ENCODE peak calls at places on chromosomes 13 and 19, in four cellular contexts. H is NCI-H526 treated with DMSO at 0.1 percent for 48 hours; O is activated T-cell treated with anti-CD3 and anti-CD28 coated beads, Interleukin-2, amount 50 U/mL, for 72 hours; I is stimulated activated CD4-positive, alpha-beta T cell treated with anti-CD3 and anti-CD28 coated beads, Interleukin-12 subunit alpha, Interleukin-12 subunit beta, amount 100 ng/mL, for 24 hours. Z is an unnamed sample.

GRCh38 chr19:20422616-20423205 is 142.9 kb downstream of the ZNF737 start:
- DNase-seq in O (no peak), I (no peak), H (no peak), Z (no peak)

GRCh38 chr13:98327326-98328314 is 150.6 kb upstream of the RNF113B start:
- DNase-seq in I (no peak), H (no peak), O (no peak), Z (no peak)

GRCh38 chr13:57326532-57326931 is 159.5 kb downstream of the PRR20E start:
- DNase-seq in H (no peak), O (no peak), I (no peak), Z (no peak)

GRCh38 chr19:3982701-3983541 is 2.3 kb downstream of the EEF2 start:
- DNase-seq in I (no peak), H (no peak), O (no peak), Z (no peak)

GRCh38 chr13:70408865-70409264 is 300.6 kb upstream of the KLHL1 start:
- DNase-seq in I (no peak), O (no peak), H (no peak), Z (no peak)

GRCh38 chr13:64546371-64546770 is 2683.8 kb downstream of the PCDH9 start:
- DNase-seq in H (no peak), O (no peak), I (no peak), Z (no peak)

GRCh38 chr19:9430444-9430843 is 4.9 kb downstream of the ZNF266 start:
- DNase-seq in I (no peak), H (no peak), O (no peak), Z (no peak)

GRCh38 chr13:27536361-27537101 is 83.8 kb downstream of the LNX2 start:
- DNase-seq in H (no peak), O (no peak), I (no peak), Z (no peak)

GRCh38 chr19:1412995-1413889 is 5.9 kb downstream of the DAZAP1 start:
- DNase-seq in I (no peak), H (no peak), O (no peak), Z (no peak)

GRCh38 chr13:48828962-48829405 is 146.7 kb upstream of the FNDC3A start:
- DNase-seq in H (peak; percentile 98), I (no peak), O (no peak), Z (no peak)

GRCh38 chr13:42696191-42696590 is 85.2 kb upstream of the FAM216B start:
- DNase-seq in I (no peak), O (no peak), H (no peak), Z (no peak)

GRCh38 chr19:801861-802496 is 4.7 kb downstream of the PTBP1 start:
- DNase-seq in O (no peak), I (no peak), H (no peak), Z (no peak)

GRCh38 chr13:74006666-74007065 is 127.5 kb downstream of the KLF12 start:
- DNase-seq in I (no peak), H (no peak), O (no peak), Z (no peak)

GRCh38 chr19:1860133-1860775 is 3.1 kb downstream of the KLF16 start:
- DNase-seq in O (peak; percentile 60), I (no peak), H (peak; percentile 13), Z (no peak)

GRCh38 chr13:99083976-99084375 is 106.1 kb upstream of the DOCK9 start:
- DNase-seq in I (no peak), O (no peak), H (no peak), Z (no peak)

GRCh38 chr19:8069116-8069973 is 16.8 kb downstream of the CCL25 start:
- DNase-seq in H (no peak), I (peak; percentile 26), O (no peak), Z (no peak)

GRCh38 chr19:34851277-34851804 is 75.4 kb upstream of the ZNF30 start:
- DNase-seq in I (no peak), H (peak; percentile 42), O (no peak), Z (no peak)

GRCh38 chr13:97223711-97224461 is 1.8 kb downstream of the MBNL2 start:
- DNase-seq in O (no peak), H (peak; percentile 82), I (no peak), Z (no peak)

GRCh38 chr19:44871809-44872208 is 19.2 kb upstream of the TOMM40 start:
- DNase-seq in O (no peak), H (no peak), I (no peak), Z (no peak)

GRCh38 chr13:73556902-73557301 is 498.1 kb downstream of the KLF5 start:
- DNase-seq in O (no peak), I (no peak), H (no peak), Z (no peak)

GRCh38 chr13:52644108-52644507 is 1.9 kb downstream of the HNRNPA1L2 start:
- DNase-seq in H (no peak), I (no peak), O (no peak), Z (no peak)

GRCh38 chr13:97275265-97275664 is 53.1 kb downstream of the MBNL2 start:
- DNase-seq in I (no peak), H (no peak), O (no peak), Z (no peak)

GRCh38 chr19:30968210-30968609 is 381.0 kb downstream of the TSHZ3 start:
- DNase-seq in H (no peak), O (no peak), I (no peak), Z (no peak)

GRCh38 chr13:86567119-86567518 is 767.9 kb upstream of the SLITRK6 start:
- DNase-seq in H (no peak), I (no peak), O (no peak), Z (no peak)

GRCh38 chr19:14775855-14776254 is 2.5 kb downstream of the ADGRE2 start:
- DNase-seq in I (no peak), O (no peak), H (no peak), Z (no peak)

GRCh38 chr19:39542198-39542597 is 2.2 kb upstream of the EID2 start:
- DNase-seq in H (no peak), O (no peak), I (no peak), Z (no peak)

GRCh38 chr19:35828694-35829301 is 16.2 kb upstream of the PRODH2 start:
- DNase-seq in O (peak; percentile 53), I (peak; percentile 46), H (no peak), Z (no peak)

GRCh38 chr13:99658266-99658991 is 157.2 kb downstream of the TM9SF2 start:
- DNase-seq in O (peak; percentile 53), H (peak; percentile 48), I (peak; percentile 38), Z (peak; percentile 30)

GRCh38 chr13:39770514-39770913 is 115.1 kb downstream of the COG6 start:
- DNase-seq in H (no peak), I (no peak), O (no peak), Z (no peak)

GRCh38 chr19:31118926-31119325 is 230.3 kb downstream of the TSHZ3 start:
- DNase-seq in I (no peak), O (no peak), H (no peak), Z (no peak)

GRCh38 chr19:56839665-56840451 is 668 bp downstream of the PEG3 start:
- DNase-seq in I (no peak), H (no peak), O (peak; percentile 6), Z (no peak)

GRCh38 chr13:80988752-80989151 is 647.8 kb upstream of the SPRY2 start:
- DNase-seq in I (no peak), H (no peak), O (no peak), Z (no peak)

GRCh38 chr19:51549533-51550324 is 18.3 kb upstream of the SIGLEC6 start:
- DNase-seq in O (no peak), H (no peak), I (no peak), Z (no peak)

GRCh38 chr13:46894534-46894906 is 2.3 kb downstream of the HTR2A start:
- DNase-seq in O (no peak), I (no peak), H (no peak), Z (no peak)

GRCh38 chr19:18764591-18765051 is 26.5 kb downstream of the COMP start:
- DNase-seq in I (no peak), O (no peak), H (no peak), Z (no peak)

GRCh38 chr19:30046522-30046921 is 104.5 kb downstream of the URI1 start:
- DNase-seq in O (no peak), I (no peak), H (peak; percentile 60), Z (peak; percentile 45)